ENCODE peak calls at places on chromosomes 2 and 18, in ten cellular contexts. One of them, this sample, is unnamed.

GRCh38 chr2:185628985-185629384 is 109.6 kb upstream of the FSIP2 start:
- DNase-seq in fibroblast of the conjunctiva: no peak
- DNase-seq in GM12865: peak; percentile 64
- DNase-seq in NCI-H1417: no peak
- DNase-seq in activated T-helper 1 cell treated with anti-CD3 and anti-CD28 coated beads, Interleukin-12 subunit alpha, Interleukin-12 subunit beta, Interleukin-2, Interleukin-4 antibody, amounts not matched to agents 30 ng/mL and 10 ng/mL and 1 ng/mL, durations not matched to agents 14 hours and 24 hours and 36 hours: no peak
- DNase-seq in nucleus accumbens: no peak
- DNase-seq in tibial nerve: no peak
- DNase-seq in M059J: peak; percentile 6
- DNase-seq in choroid plexus epithelial cell: peak; percentile 1
- DNase-seq in uterus: no peak
- DNase-seq in this sample: no peak

GRCh38 chr2:233013027-233013461 is at the start of gene NGEF:
- DNase-seq in choroid plexus epithelial cell: no peak
- DNase-seq in M059J: no peak
- DNase-seq in GM12865: no peak
- DNase-seq in fibroblast of the conjunctiva: no peak
- DNase-seq in NCI-H1417: no peak
- DNase-seq in uterus: no peak
- DNase-seq in nucleus accumbens: no peak
- DNase-seq in activated T-helper 1 cell treated with anti-CD3 and anti-CD28 coated beads, Interleukin-12 subunit alpha, Interleukin-12 subunit beta, Interleukin-2, Interleukin-4 antibody, amounts not matched to agents 30 ng/mL and 10 ng/mL and 1 ng/mL, durations not matched to agents 14 hours and 24 hours and 36 hours: no peak
- DNase-seq in tibial nerve: no peak
- DNase-seq in this sample: no peak

GRCh38 chr2:43462866-43463641 is 132.8 kb downstream of the THADA start:
- DNase-seq in M059J: no peak
- DNase-seq in NCI-H1417: peak; percentile 84
- DNase-seq in activated T-helper 1 cell treated with anti-CD3 and anti-CD28 coated beads, Interleukin-12 subunit alpha, Interleukin-12 subunit beta, Interleukin-2, Interleukin-4 antibody, amounts not matched to agents 30 ng/mL and 10 ng/mL and 1 ng/mL, durations not matched to agents 14 hours and 24 hours and 36 hours: no peak
- DNase-seq in uterus: no peak
- DNase-seq in GM12865: no peak
- DNase-seq in nucleus accumbens: no peak
- DNase-seq in tibial nerve: no peak
- DNase-seq in fibroblast of the conjunctiva: no peak
- DNase-seq in choroid plexus epithelial cell: no peak
- DNase-seq in this sample: no peak

GRCh38 chr18:56789004-56789888 is 138.1 kb downstream of the WDR7 start:
- DNase-seq in activated T-helper 1 cell treated with anti-CD3 and anti-CD28 coated beads, Interleukin-12 subunit alpha, Interleukin-12 subunit beta, Interleukin-2, Interleukin-4 antibody, amounts not matched to agents 30 ng/mL and 10 ng/mL and 1 ng/mL, durations not matched to agents 14 hours and 24 hours and 36 hours: no peak
- DNase-seq in NCI-H1417: no peak
- DNase-seq in M059J: peak; percentile 15
- DNase-seq in nucleus accumbens: no peak
- DNase-seq in fibroblast of the conjunctiva: no peak
- DNase-seq in GM12865: peak; percentile 48
- DNase-seq in uterus: no peak
- DNase-seq in tibial nerve: no peak
- DNase-seq in choroid plexus epithelial cell: peak; percentile 70
- DNase-seq in this sample: peak; percentile 19

GRCh38 chr2:118223487-118224136 is 135.3 kb downstream of the INSIG2 start:
- DNase-seq in uterus: no peak
- DNase-seq in choroid plexus epithelial cell: peak; percentile 4
- DNase-seq in tibial nerve: no peak
- DNase-seq in fibroblast of the conjunctiva: no peak
- DNase-seq in nucleus accumbens: no peak
- DNase-seq in NCI-H1417: no peak
- DNase-seq in activated T-helper 1 cell treated with anti-CD3 and anti-CD28 coated beads, Interleukin-12 subunit alpha, Interleukin-12 subunit beta, Interleukin-2, Interleukin-4 antibody, amounts not matched to agents 30 ng/mL and 10 ng/mL and 1 ng/mL, durations not matched to agents 14 hours and 24 hours and 36 hours: no peak
- DNase-seq in M059J: no peak
- DNase-seq in GM12865: peak; percentile 15
- DNase-seq in this sample: peak; percentile 39

GRCh38 chr2:26542194-26542455 is 64.2 kb upstream of the OTOF start:
- DNase-seq in NCI-H1417: peak; percentile 85
- DNase-seq in fibroblast of the conjunctiva: no peak
- DNase-seq in uterus: no peak
- DNase-seq in nucleus accumbens: no peak
- DNase-seq in tibial nerve: no peak
- DNase-seq in M059J: no peak
- DNase-seq in GM12865: no peak
- DNase-seq in choroid plexus epithelial cell: no peak
- DNase-seq in activated T-helper 1 cell treated with anti-CD3 and anti-CD28 coated beads, Interleukin-12 subunit alpha, Interleukin-12 subunit beta, Interleukin-2, Interleukin-4 antibody, amounts not matched to agents 30 ng/mL and 10 ng/mL and 1 ng/mL, durations not matched to agents 14 hours and 24 hours and 36 hours: no peak
- DNase-seq in this sample: no peak

GRCh38 chr18:63074987-63075404 is 244.6 kb downstream of the BCL2 start:
- DNase-seq in uterus: peak; percentile 62
- DNase-seq in choroid plexus epithelial cell: peak; percentile 29
- DNase-seq in M059J: no peak
- DNase-seq in NCI-H1417: no peak
- DNase-seq in GM12865: no peak
- DNase-seq in fibroblast of the conjunctiva: no peak
- DNase-seq in tibial nerve: peak; percentile 55
- DNase-seq in activated T-helper 1 cell treated with anti-CD3 and anti-CD28 coated beads, Interleukin-12 subunit alpha, Interleukin-12 subunit beta, Interleukin-2, Interleukin-4 antibody, amounts not matched to agents 30 ng/mL and 10 ng/mL and 1 ng/mL, durations not matched to agents 14 hours and 24 hours and 36 hours: peak; percentile 38
- DNase-seq in nucleus accumbens: peak; percentile 23
- DNase-seq in this sample: peak; percentile 68

GRCh38 chr18:22689711-22690110 is 243.4 kb upstream of the RBBP8 start:
- DNase-seq in fibroblast of the conjunctiva: no peak
- DNase-seq in GM12865: no peak
- DNase-seq in tibial nerve: no peak
- DNase-seq in M059J: no peak
- DNase-seq in nucleus accumbens: no peak
- DNase-seq in NCI-H1417: no peak
- DNase-seq in uterus: no peak
- DNase-seq in choroid plexus epithelial cell: no peak
- DNase-seq in activated T-helper 1 cell treated with anti-CD3 and anti-CD28 coated beads, Interleukin-12 subunit alpha, Interleukin-12 subunit beta, Interleukin-2, Interleukin-4 antibody, amounts not matched to agents 30 ng/mL and 10 ng/mL and 1 ng/mL, durations not matched to agents 14 hours and 24 hours and 36 hours: no peak
- DNase-seq in this sample: no peak

GRCh38 chr2:73414651-73415050 is 29.0 kb downstream of the ALMS1 start:
- DNase-seq in activated T-helper 1 cell treated with anti-CD3 and anti-CD28 coated beads, Interleukin-12 subunit alpha, Interleukin-12 subunit beta, Interleukin-2, Interleukin-4 antibody, amounts not matched to agents 30 ng/mL and 10 ng/mL and 1 ng/mL, durations not matched to agents 14 hours and 24 hours and 36 hours: no peak
- DNase-seq in NCI-H1417: no peak
- DNase-seq in nucleus accumbens: no peak
- DNase-seq in GM12865: no peak
- DNase-seq in M059J: no peak
- DNase-seq in fibroblast of the conjunctiva: no peak
- DNase-seq in uterus: no peak
- DNase-seq in choroid plexus epithelial cell: peak; percentile 38
- DNase-seq in tibial nerve: no peak
- DNase-seq in this sample: no peak

GRCh38 chr2:175890636-175891242 is 111.3 kb downstream of the LNPK start:
- DNase-seq in activated T-helper 1 cell treated with anti-CD3 and anti-CD28 coated beads, Interleukin-12 subunit alpha, Interleukin-12 subunit beta, Interleukin-2, Interleukin-4 antibody, amounts not matched to agents 30 ng/mL and 10 ng/mL and 1 ng/mL, durations not matched to agents 14 hours and 24 hours and 36 hours: no peak
- DNase-seq in fibroblast of the conjunctiva: no peak
- DNase-seq in uterus: no peak
- DNase-seq in tibial nerve: no peak
- DNase-seq in NCI-H1417: no peak
- DNase-seq in M059J: no peak
- DNase-seq in choroid plexus epithelial cell: no peak
- DNase-seq in GM12865: no peak
- DNase-seq in nucleus accumbens: no peak
- DNase-seq in this sample: no peak

GRCh38 chr2:237962432-237963084 is 4.3 kb upstream of the UBE2F start:
- DNase-seq in fibroblast of the conjunctiva: no peak
- DNase-seq in tibial nerve: no peak
- DNase-seq in nucleus accumbens: no peak
- DNase-seq in activated T-helper 1 cell treated with anti-CD3 and anti-CD28 coated beads, Interleukin-12 subunit alpha, Interleukin-12 subunit beta, Interleukin-2, Interleukin-4 antibody, amounts not matched to agents 30 ng/mL and 10 ng/mL and 1 ng/mL, durations not matched to agents 14 hours and 24 hours and 36 hours: no peak
- DNase-seq in uterus: no peak
- DNase-seq in M059J: no peak
- DNase-seq in choroid plexus epithelial cell: no peak
- DNase-seq in NCI-H1417: no peak
- DNase-seq in GM12865: no peak
- DNase-seq in this sample: no peak

GRCh38 chr2:175884673-175885393 is 117.2 kb downstream of the LNPK start:
- DNase-seq in choroid plexus epithelial cell: no peak
- DNase-seq in M059J: no peak
- DNase-seq in uterus: no peak
- DNase-seq in nucleus accumbens: no peak
- DNase-seq in activated T-helper 1 cell treated with anti-CD3 and anti-CD28 coated beads, Interleukin-12 subunit alpha, Interleukin-12 subunit beta, Interleukin-2, Interleukin-4 antibody, amounts not matched to agents 30 ng/mL and 10 ng/mL and 1 ng/mL, durations not matched to agents 14 hours and 24 hours and 36 hours: no peak
- DNase-seq in tibial nerve: no peak
- DNase-seq in GM12865: no peak
- DNase-seq in fibroblast of the conjunctiva: no peak
- DNase-seq in NCI-H1417: peak; percentile 27
- DNase-seq in this sample: no peak

GRCh38 chr2:60780741-60781140 is 24.7 kb downstream of the PAPOLG start:
- DNase-seq in NCI-H1417: no peak
- DNase-seq in GM12865: no peak
- DNase-seq in fibroblast of the conjunctiva: no peak
- DNase-seq in tibial nerve: no peak
- DNase-seq in M059J: no peak
- DNase-seq in activated T-helper 1 cell treated with anti-CD3 and anti-CD28 coated beads, Interleukin-12 subunit alpha, Interleukin-12 subunit beta, Interleukin-2, Interleukin-4 antibody, amounts not matched to agents 30 ng/mL and 10 ng/mL and 1 ng/mL, durations not matched to agents 14 hours and 24 hours and 36 hours: no peak
- DNase-seq in nucleus accumbens: no peak
- DNase-seq in choroid plexus epithelial cell: no peak
- DNase-seq in uterus: no peak
- DNase-seq in this sample: no peak